ENCODE peak calls at places on chromosome 14, in five cellular contexts. D is CD8-positive, alpha-beta T cell; A is HTR-8/SVneo; B is T-helper 17 cell; F is kidney glomerular epithelial cell. C is an unnamed sample.

GRCh38 chr14:65019944-65020566 is 33.4 kb downstream of the FNTB start:
- DNase-seq in A (peak; percentile 98), F (peak; percentile 61), B (no peak), D (no peak), C (no peak)

GRCh38 chr14:56581041-56581727 is 1.6 kb downstream of the TMEM260 start:
- DNase-seq in D (no peak), A (no peak), F (no peak), B (no peak), C (no peak)

GRCh38 chr14:75667099-75667498 is 6.1 kb downstream of the TTLL5 start:
- DNase-seq in F (no peak), A (no peak), D (no peak), B (no peak), C (no peak)

GRCh38 chr14:44847910-44848309 is 113.8 kb downstream of the KLHL28 start:
- DNase-seq in F (peak; percentile 17), A (no peak), D (no peak), B (no peak), C (no peak)

GRCh38 chr14:99260652-99261551 is 11.1 kb downstream of the BCL11B start:
- DNase-seq in A (no peak), F (no peak), D (peak; percentile 84), B (no peak), C (no peak)

GRCh38 chr14:42002139-42002538 is 395.5 kb downstream of the LRFN5 start:
- DNase-seq in B (no peak), F (peak; percentile 8), A (peak; percentile 2), D (no peak), C (no peak)

GRCh38 chr14:64938972-64939816 is 3.4 kb downstream of the GPX2 start:
- DNase-seq in D (no peak), F (no peak), B (no peak), A (no peak), C (no peak)

GRCh38 chr14:94805726-94806288 is 35.9 kb upstream of the GSC start:
- DNase-seq in B (no peak), F (no peak), A (no peak), D (no peak), C (no peak)

GRCh38 chr14:36996133-36996856 is 176.1 kb downstream of the SLC25A21 start:
- DNase-seq in A (no peak), D (no peak), F (peak; percentile 59), B (no peak), C (no peak)

GRCh38 chr14:24337144-24337823 is 2.4 kb upstream of the ADCY4 start:
- DNase-seq in D (no peak), F (no peak), A (no peak), B (no peak), C (no peak)

GRCh38 chr14:22556021-22556989 is 32.7 kb downstream of the DAD1 start:
- DNase-seq in B (peak; percentile 89), D (peak; percentile 99), A (peak; percentile 43), F (no peak), C (peak; percentile 85)

GRCh38 chr14:44945264-44945663 is 16.5 kb downstream of the KLHL28 start:
- DNase-seq in A (no peak), F (no peak), B (no peak), D (no peak), C (no peak)

GRCh38 chr14:66405158-66405557 is 81.0 kb upstream of the CCDC196 start:
- DNase-seq in B (no peak), D (no peak), F (peak; percentile 65), A (no peak), C (no peak)

GRCh38 chr14:70882771-70883492 is 24.3 kb upstream of the PCNX1 start:
- DNase-seq in A (peak; percentile 84), D (no peak), F (peak; percentile 23), B (no peak), C (no peak)

GRCh38 chr14:86723254-86723624 is 1193.3 kb downstream of the FLRT2 start:
- DNase-seq in D (no peak), B (no peak), A (no peak), F (peak; percentile 32), C (no peak)

GRCh38 chr14:59344711-59345455 is 120.3 kb downstream of the GPR135 start:
- DNase-seq in D (no peak), F (no peak), A (no peak), B (no peak), C (no peak)

GRCh38 chr14:105086833-105087307 is 21.6 kb upstream of the GPR132 start:
- DNase-seq in B (peak; percentile 71), D (peak; percentile 85), F (peak; percentile 61), A (peak; percentile 68), C (peak; percentile 81)

GRCh38 chr14:55819610-55820304 is 239.8 kb downstream of the KTN1 start:
- DNase-seq in F (no peak), D (no peak), B (no peak), A (no peak), C (no peak)

GRCh38 chr14:27181304-27181703 is 583.5 kb upstream of the NOVA1 start:
- DNase-seq in A (no peak), D (no peak), B (no peak), F (no peak), C (no peak)

GRCh38 chr14:87935895-87936294 is 57.1 kb downstream of the GALC start:
- DNase-seq in B (no peak), A (no peak), F (no peak), D (no peak), C (no peak)